ENCODE peak calls at places on chromosome 1, in ten cellular contexts. One of them, this sample, is unnamed.

GRCh38 chr1:205570796-205571537 is 60.8 kb downstream of the ELK4 start:
- DNase-seq in caudate nucleus: no peak
- DNase-seq in sigmoid colon: no peak
- DNase-seq in aorta: no peak
- DNase-seq in CD8-positive, alpha-beta T cell: no peak
- DNase-seq in neural progenitor cell: no peak
- DNase-seq in GM23248: peak
- DNase-seq in tibial artery: no peak
- DNase-seq in dorsolateral prefrontal cortex: no peak
- DNase-seq in H9: no peak
- DNase-seq in this sample: no peak

GRCh38 chr1:22712502-22713271 is 2.0 kb downstream of the EPHB2 start:
- DNase-seq in caudate nucleus: no peak
- DNase-seq in sigmoid colon: no peak
- DNase-seq in aorta: no peak
- DNase-seq in CD8-positive, alpha-beta T cell: no peak
- DNase-seq in neural progenitor cell: peak
- DNase-seq in GM23248: no peak
- DNase-seq in tibial artery: no peak
- DNase-seq in dorsolateral prefrontal cortex: no peak
- DNase-seq in H9: no peak
- DNase-seq in this sample: no peak

GRCh38 chr1:214420341-214420740 is 131.1 kb downstream of the PTPN14 start:
- DNase-seq in caudate nucleus: no peak
- DNase-seq in sigmoid colon: no peak
- DNase-seq in aorta: no peak
- DNase-seq in CD8-positive, alpha-beta T cell: no peak
- DNase-seq in neural progenitor cell: no peak
- DNase-seq in GM23248: no peak
- DNase-seq in tibial artery: no peak
- DNase-seq in dorsolateral prefrontal cortex: no peak
- DNase-seq in H9: no peak
- DNase-seq in this sample: no peak

GRCh38 chr1:201672685-201673084 is 133.8 kb downstream of the NAV1 start:
- DNase-seq in caudate nucleus: no peak
- DNase-seq in sigmoid colon: no peak
- DNase-seq in aorta: no peak
- DNase-seq in CD8-positive, alpha-beta T cell: no peak
- DNase-seq in neural progenitor cell: no peak
- DNase-seq in GM23248: no peak
- DNase-seq in tibial artery: no peak
- DNase-seq in dorsolateral prefrontal cortex: no peak
- DNase-seq in H9: no peak
- DNase-seq in this sample: no peak

GRCh38 chr1:81304187-81304586 is 496.5 kb upstream of the ADGRL2 start:
- DNase-seq in caudate nucleus: no peak
- DNase-seq in sigmoid colon: no peak
- DNase-seq in aorta: no peak
- DNase-seq in CD8-positive, alpha-beta T cell: no peak
- DNase-seq in neural progenitor cell: no peak
- DNase-seq in GM23248: peak
- DNase-seq in tibial artery: no peak
- DNase-seq in dorsolateral prefrontal cortex: no peak
- DNase-seq in H9: no peak
- DNase-seq in this sample: no peak

GRCh38 chr1:221284028-221284427 is 404.8 kb downstream of the HLX start:
- DNase-seq in caudate nucleus: no peak
- DNase-seq in sigmoid colon: no peak
- DNase-seq in aorta: no peak
- DNase-seq in CD8-positive, alpha-beta T cell: no peak
- DNase-seq in neural progenitor cell: no peak
- DNase-seq in GM23248: peak
- DNase-seq in tibial artery: no peak
- DNase-seq in dorsolateral prefrontal cortex: no peak
- DNase-seq in H9: no peak
- DNase-seq in this sample: no peak

GRCh38 chr1:85379203-85380136 is 85.5 kb downstream of the DDAH1 start:
- DNase-seq in caudate nucleus: no peak
- DNase-seq in sigmoid colon: no peak
- DNase-seq in aorta: no peak
- DNase-seq in CD8-positive, alpha-beta T cell: no peak
- DNase-seq in neural progenitor cell: no peak
- DNase-seq in GM23248: no peak
- DNase-seq in tibial artery: no peak
- DNase-seq in dorsolateral prefrontal cortex: no peak
- DNase-seq in H9: no peak
- DNase-seq in this sample: no peak

GRCh38 chr1:223289621-223290020 is 74.4 kb downstream of the SUSD4 start:
- DNase-seq in caudate nucleus: no peak
- DNase-seq in sigmoid colon: no peak
- DNase-seq in aorta: no peak
- DNase-seq in CD8-positive, alpha-beta T cell: no peak
- DNase-seq in neural progenitor cell: no peak
- DNase-seq in GM23248: no peak
- DNase-seq in tibial artery: no peak
- DNase-seq in dorsolateral prefrontal cortex: no peak
- DNase-seq in H9: no peak
- DNase-seq in this sample: no peak

GRCh38 chr1:110112143-110112542 is at the start of gene UBL4B:
- DNase-seq in caudate nucleus: no peak
- DNase-seq in sigmoid colon: no peak
- DNase-seq in aorta: no peak
- DNase-seq in CD8-positive, alpha-beta T cell: no peak
- DNase-seq in neural progenitor cell: no peak
- DNase-seq in GM23248: no peak
- DNase-seq in tibial artery: no peak
- DNase-seq in dorsolateral prefrontal cortex: no peak
- DNase-seq in H9: no peak
- DNase-seq in this sample: no peak

GRCh38 chr1:110111081-110111480 is 1.2 kb upstream of the UBL4B start:
- DNase-seq in caudate nucleus: no peak
- DNase-seq in sigmoid colon: no peak
- DNase-seq in aorta: no peak
- DNase-seq in CD8-positive, alpha-beta T cell: no peak
- DNase-seq in neural progenitor cell: no peak
- DNase-seq in GM23248: no peak
- DNase-seq in tibial artery: no peak
- DNase-seq in dorsolateral prefrontal cortex: no peak
- DNase-seq in H9: no peak
- DNase-seq in this sample: no peak

GRCh38 chr1:110114173-110114572 is 1.9 kb downstream of the UBL4B start:
- DNase-seq in caudate nucleus: no peak
- DNase-seq in sigmoid colon: no peak
- DNase-seq in aorta: no peak
- DNase-seq in CD8-positive, alpha-beta T cell: no peak
- DNase-seq in neural progenitor cell: no peak
- DNase-seq in GM23248: no peak
- DNase-seq in tibial artery: no peak
- DNase-seq in dorsolateral prefrontal cortex: no peak
- DNase-seq in H9: no peak
- DNase-seq in this sample: no peak

GRCh38 chr1:110113551-110113950 is 1.3 kb downstream of the UBL4B start:
- DNase-seq in caudate nucleus: no peak
- DNase-seq in sigmoid colon: no peak
- DNase-seq in aorta: no peak
- DNase-seq in CD8-positive, alpha-beta T cell: no peak
- DNase-seq in neural progenitor cell: no peak
- DNase-seq in GM23248: no peak
- DNase-seq in tibial artery: no peak
- DNase-seq in dorsolateral prefrontal cortex: no peak
- DNase-seq in H9: no peak
- DNase-seq in this sample: no peak

DNA sequence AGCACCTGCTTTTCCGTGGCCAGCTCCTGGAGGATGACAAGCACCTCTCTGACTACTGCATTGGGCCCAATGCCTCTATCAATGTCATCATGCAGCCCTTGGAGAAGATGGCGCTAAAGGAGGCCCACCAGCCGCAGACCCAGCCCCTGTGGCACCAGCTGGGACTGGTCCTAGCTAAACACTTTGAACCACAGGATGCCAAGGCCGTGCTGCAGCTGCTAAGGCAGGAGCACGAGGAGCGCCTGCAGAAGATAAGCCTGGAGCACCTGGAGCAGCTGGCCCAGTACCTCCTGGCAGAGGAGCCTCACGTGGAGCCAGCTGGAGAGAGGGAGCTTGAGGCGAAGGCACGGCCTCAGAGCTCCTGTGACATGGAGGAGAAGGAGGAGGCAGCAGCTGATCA is 413 bp downstream of the UBL4B start:
- DNase-seq in caudate nucleus: no peak
- DNase-seq in sigmoid colon: no peak
- DNase-seq in aorta: no peak
- DNase-seq in CD8-positive, alpha-beta T cell: no peak
- DNase-seq in neural progenitor cell: no peak
- DNase-seq in GM23248: no peak
- DNase-seq in tibial artery: no peak
- DNase-seq in dorsolateral prefrontal cortex: no peak
- DNase-seq in H9: no peak
- DNase-seq in this sample: no peak
- H3K27ac ChIP-seq in caudate nucleus: no peak
- H3K27ac ChIP-seq in sigmoid colon: no peak
- H3K27ac ChIP-seq in aorta: no peak
- H3K27ac ChIP-seq in CD8-positive, alpha-beta T cell: no peak
- H3K27ac ChIP-seq in neural progenitor cell: no peak
- H3K27ac ChIP-seq in GM23248: no peak
- H3K27ac ChIP-seq in tibial artery: no peak
- H3K27ac ChIP-seq in dorsolateral prefrontal cortex: no peak
- H3K27ac ChIP-seq in H9: no peak
- H3K27ac ChIP-seq in this sample: no peak

GRCh38 chr1:160811147-160811546 is 15.2 kb downstream of the LY9 start:
- DNase-seq in caudate nucleus: no peak
- DNase-seq in sigmoid colon: no peak
- DNase-seq in aorta: no peak
- DNase-seq in CD8-positive, alpha-beta T cell: no peak
- DNase-seq in neural progenitor cell: no peak
- DNase-seq in GM23248: no peak
- DNase-seq in tibial artery: no peak
- DNase-seq in dorsolateral prefrontal cortex: no peak
- DNase-seq in H9: no peak
- DNase-seq in this sample: no peak
- H3K27ac ChIP-seq in caudate nucleus: no peak
- H3K27ac ChIP-seq in sigmoid colon: no peak
- H3K27ac ChIP-seq in aorta: no peak
- H3K27ac ChIP-seq in CD8-positive, alpha-beta T cell: no peak
- H3K27ac ChIP-seq in neural progenitor cell: no peak
- H3K27ac ChIP-seq in GM23248: no peak
- H3K27ac ChIP-seq in tibial artery: no peak
- H3K27ac ChIP-seq in dorsolateral prefrontal cortex: no peak
- H3K27ac ChIP-seq in H9: no peak
- H3K27ac ChIP-seq in this sample: no peak

GRCh38 chr1:151311589-151312331 is 15.5 kb downstream of the PI4KB start:
- DNase-seq in caudate nucleus: peak
- DNase-seq in sigmoid colon: peak
- DNase-seq in aorta: peak
- DNase-seq in CD8-positive, alpha-beta T cell: peak
- DNase-seq in neural progenitor cell: no peak
- DNase-seq in GM23248: peak
- DNase-seq in tibial artery: peak
- DNase-seq in dorsolateral prefrontal cortex: peak
- DNase-seq in H9: no peak
- DNase-seq in this sample: peak

GRCh38 chr1:151313501-151313900 is 13.7 kb downstream of the PI4KB start:
- DNase-seq in caudate nucleus: no peak
- DNase-seq in sigmoid colon: peak
- DNase-seq in aorta: no peak
- DNase-seq in CD8-positive, alpha-beta T cell: no peak
- DNase-seq in neural progenitor cell: no peak
- DNase-seq in GM23248: peak
- DNase-seq in tibial artery: no peak
- DNase-seq in dorsolateral prefrontal cortex: no peak
- DNase-seq in H9: no peak
- DNase-seq in this sample: no peak

GRCh38 chr1:151315565-151316235 is 11.5 kb downstream of the PI4KB start:
- DNase-seq in caudate nucleus: no peak
- DNase-seq in sigmoid colon: no peak
- DNase-seq in aorta: no peak
- DNase-seq in CD8-positive, alpha-beta T cell: no peak
- DNase-seq in neural progenitor cell: no peak
- DNase-seq in GM23248: no peak
- DNase-seq in tibial artery: no peak
- DNase-seq in dorsolateral prefrontal cortex: no peak
- DNase-seq in H9: no peak
- DNase-seq in this sample: no peak

GRCh38 chr1:151312439-151313225 is 14.6 kb downstream of the PI4KB start:
- DNase-seq in caudate nucleus: no peak
- DNase-seq in sigmoid colon: no peak
- DNase-seq in aorta: no peak
- DNase-seq in CD8-positive, alpha-beta T cell: no peak
- DNase-seq in neural progenitor cell: no peak
- DNase-seq in GM23248: peak
- DNase-seq in tibial artery: no peak
- DNase-seq in dorsolateral prefrontal cortex: no peak
- DNase-seq in H9: no peak
- DNase-seq in this sample: no peak

DNA sequence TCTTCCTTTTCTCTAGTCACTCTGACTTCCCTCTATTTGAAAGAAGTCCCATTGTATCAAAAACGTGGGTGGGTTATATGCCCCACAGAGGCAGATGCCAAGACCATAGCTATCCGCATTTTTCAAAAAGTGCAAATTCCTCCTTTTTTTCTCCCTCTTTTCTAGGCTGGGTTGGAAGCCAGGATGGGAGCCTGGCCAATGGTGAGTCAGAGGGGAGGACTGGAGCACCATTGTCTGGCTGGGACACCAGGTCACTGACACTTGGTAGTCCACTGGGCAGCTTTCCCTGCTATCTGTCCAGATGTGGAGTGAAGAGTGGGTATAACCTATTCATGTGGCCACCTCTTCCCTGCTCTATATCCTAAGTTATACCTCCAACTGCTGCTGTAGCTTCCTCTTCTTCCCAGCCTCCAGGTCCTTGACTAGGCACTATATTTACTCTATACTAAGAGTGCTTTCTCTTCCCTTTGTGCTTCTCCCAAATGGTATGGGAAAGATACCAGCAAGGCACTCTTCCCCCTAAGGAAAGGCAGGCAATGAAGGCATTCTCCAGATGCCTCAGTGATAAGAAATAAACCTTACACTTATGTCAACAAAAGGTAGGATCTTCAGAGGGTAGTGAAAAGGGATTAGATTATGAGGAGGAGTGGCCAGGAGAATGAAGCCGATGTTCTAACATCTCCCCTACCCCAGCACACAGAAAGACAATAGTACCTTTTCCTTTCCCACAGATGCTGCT is 12.9 kb downstream of the PI4KB start:
- DNase-seq in caudate nucleus: peak
- DNase-seq in sigmoid colon: peak
- DNase-seq in aorta: peak
- DNase-seq in CD8-positive, alpha-beta T cell: no peak
- DNase-seq in neural progenitor cell: no peak
- DNase-seq in GM23248: peak
- DNase-seq in tibial artery: peak
- DNase-seq in dorsolateral prefrontal cortex: peak
- DNase-seq in H9: no peak
- DNase-seq in this sample: no peak
- H3K27ac ChIP-seq in caudate nucleus: peak
- H3K27ac ChIP-seq in sigmoid colon: peak
- H3K27ac ChIP-seq in aorta: peak
- H3K27ac ChIP-seq in CD8-positive, alpha-beta T cell: no peak
- H3K27ac ChIP-seq in neural progenitor cell: no peak
- H3K27ac ChIP-seq in GM23248: peak
- H3K27ac ChIP-seq in tibial artery: peak
- H3K27ac ChIP-seq in dorsolateral prefrontal cortex: peak
- H3K27ac ChIP-seq in H9: no peak
- H3K27ac ChIP-seq in this sample: no peak

GRCh38 chr1:164771001-164771550 is 212.1 kb downstream of the PBX1 start:
- DNase-seq in caudate nucleus: no peak
- DNase-seq in sigmoid colon: no peak
- DNase-seq in aorta: no peak
- DNase-seq in CD8-positive, alpha-beta T cell: no peak
- DNase-seq in neural progenitor cell: no peak
- DNase-seq in GM23248: no peak
- DNase-seq in tibial artery: no peak
- DNase-seq in dorsolateral prefrontal cortex: no peak
- DNase-seq in H9: no peak
- DNase-seq in this sample: no peak
- H3K27ac ChIP-seq in caudate nucleus: no peak
- H3K27ac ChIP-seq in sigmoid colon: peak
- H3K27ac ChIP-seq in aorta: peak
- H3K27ac ChIP-seq in CD8-positive, alpha-beta T cell: no peak
- H3K27ac ChIP-seq in neural progenitor cell: no peak
- H3K27ac ChIP-seq in GM23248: peak
- H3K27ac ChIP-seq in tibial artery: peak
- H3K27ac ChIP-seq in dorsolateral prefrontal cortex: no peak
- H3K27ac ChIP-seq in H9: no peak
- H3K27ac ChIP-seq in this sample: no peak

This sample was measured in CD4-positive, alpha-beta T cell.